ENCODE peak calls at places on chromosomes 5 and 9, in five cellular contexts. W is H9, Z is mesenchymal stem cell, G is trophoblast cell, C is neuronal stem cell. K is an unnamed sample.

GRCh38 chr9:79129865-79130480 is 441.8 kb upstream of the TLE4 start:
- DNase-seq in Z (peak), G (peak), W (no peak), C (peak), K (peak)

GRCh38 chr9:26159575-26160392 is 481.5 kb upstream of the TUSC1 start:
- DNase-seq in Z (peak), W (no peak), C (no peak), G (no peak), K (no peak)

GRCh38 chr5:59645380-59645779 is 248.1 kb downstream of the PDE4D start:
- DNase-seq in W (no peak), C (no peak), Z (no peak), G (no peak), K (no peak)

GRCh38 chr5:136193396-136193935 is 504 bp upstream of the SMIM32 start:
- DNase-seq in W (no peak), G (no peak), C (no peak), Z (no peak), K (no peak)

GRCh38 chr5:135242021-135242480 is 157.0 kb downstream of the MACROH2A1 start:
- DNase-seq in C (no peak), W (peak), G (peak), Z (peak), K (no peak)

GRCh38 chr9:86766912-86767311 is 180.4 kb downstream of the GAS1 start:
- DNase-seq in C (peak), G (peak), Z (peak), W (no peak), K (peak)

GRCh38 chr5:66860199-66860975 is 264.2 kb downstream of the MAST4 start:
- DNase-seq in C (no peak), G (peak), W (no peak), Z (peak), K (no peak)

GRCh38 chr9:87336914-87337333 is 160.7 kb upstream of the DAPK1 start:
- DNase-seq in Z (peak), G (peak), W (no peak), C (peak), K (no peak)

GRCh38 chr5:112475747-112476435 is 56.8 kb upstream of the EPB41L4A start:
- DNase-seq in G (peak), C (no peak), W (no peak), Z (no peak), K (no peak)

GRCh38 chr9:121376214-121376830 is 6.3 kb upstream of the STOM start:
- DNase-seq in G (no peak), Z (peak), W (no peak), C (no peak), K (no peak)

GRCh38 chr9:744790-745456 is 96.6 kb upstream of the DMRT1 start:
- DNase-seq in G (no peak), C (no peak), Z (no peak), W (no peak), K (no peak)

GRCh38 chr5:27315541-27316282 is 277.3 kb upstream of the CDH9 start:
- DNase-seq in C (no peak), Z (peak), W (peak), G (peak), K (no peak)

GRCh38 chr5:122172207-122172606 is 42.9 kb downstream of the ZNF474 start:
- DNase-seq in Z (no peak), C (no peak), W (no peak), G (no peak), K (no peak)

GRCh38 chr5:128062172-128062746 is 21.3 kb upstream of the SLC12A2 start:
- DNase-seq in G (peak), C (no peak), W (no peak), Z (peak), K (no peak)

GRCh38 chr5:140418862-140419520 is 17.4 kb downstream of the ANKHD1 start:
- DNase-seq in Z (no peak), W (no peak), G (no peak), C (no peak), K (no peak)

GRCh38 chr5:179406031-179406681 is 60.9 kb upstream of the ADAMTS2 start:
- DNase-seq in W (no peak), G (no peak), C (no peak), Z (no peak), K (peak)

GRCh38 chr5:169423580-169424278 is 122.8 kb upstream of the SLIT3 start:
- DNase-seq in W (no peak), Z (no peak), C (no peak), G (no peak), K (no peak)

GRCh38 chr9:11149065-11149464 is 536.3 kb upstream of the PTPRD start:
- DNase-seq in Z (no peak), C (no peak), G (no peak), W (peak), K (peak)

GRCh38 chr5:66807743-66808142 is 211.6 kb downstream of the MAST4 start:
- DNase-seq in G (no peak), C (no peak), W (no peak), Z (peak), K (no peak)

GRCh38 chr9:134158753-134159392 is 5.5 kb downstream of the RNU6ATAC start:
- DNase-seq in W (no peak), Z (no peak), C (no peak), G (no peak), K (no peak)

GRCh38 chr9:5629312-5630037 is 568 bp downstream of the RIC1 start:
- DNase-seq in Z (peak), G (peak), W (peak), C (peak), K (no peak)

GRCh38 chr5:27241564-27242257 is 203.3 kb upstream of the CDH9 start:
- DNase-seq in C (no peak), G (peak), W (no peak), Z (peak), K (no peak)

GRCh38 chr5:139474815-139475791 is 4.3 kb downstream of the SMIM33 start:
- DNase-seq in G (no peak), C (no peak), W (no peak), Z (peak), K (no peak)

GRCh38 chr5:68354315-68354714 is 138.8 kb downstream of the PIK3R1 start:
- DNase-seq in W (no peak), Z (no peak), C (no peak), G (no peak), K (no peak)

GRCh38 chr5:68350176-68350575 is 134.6 kb downstream of the PIK3R1 start:
- DNase-seq in Z (no peak), W (no peak), C (no peak), G (no peak), K (no peak)

GRCh38 chr5:68348447-68349222 is 133.1 kb downstream of the PIK3R1 start:
- DNase-seq in G (no peak), C (no peak), Z (no peak), W (no peak), K (no peak)

GRCh38 chr5:68353624-68354023 is 138.1 kb downstream of the PIK3R1 start:
- DNase-seq in C (no peak), Z (peak), W (no peak), G (no peak), K (no peak)

GRCh38 chr5:68352166-68352565 is 136.6 kb downstream of the PIK3R1 start:
- DNase-seq in Z (no peak), G (no peak), W (no peak), C (no peak), K (no peak)
- H2BK12ac ChIP-seq in Z (no peak), G (no peak), W (no peak), C (no peak), K (no peak)

GRCh38 chr9:34426340-34427074 is 31.9 kb downstream of the FAM219A start:
- DNase-seq in C (no peak), Z (no peak), G (peak), W (peak), K (no peak)
- H2BK12ac ChIP-seq in C (no peak), Z (no peak), G (no peak), W (no peak), K (no peak)

DNA sequence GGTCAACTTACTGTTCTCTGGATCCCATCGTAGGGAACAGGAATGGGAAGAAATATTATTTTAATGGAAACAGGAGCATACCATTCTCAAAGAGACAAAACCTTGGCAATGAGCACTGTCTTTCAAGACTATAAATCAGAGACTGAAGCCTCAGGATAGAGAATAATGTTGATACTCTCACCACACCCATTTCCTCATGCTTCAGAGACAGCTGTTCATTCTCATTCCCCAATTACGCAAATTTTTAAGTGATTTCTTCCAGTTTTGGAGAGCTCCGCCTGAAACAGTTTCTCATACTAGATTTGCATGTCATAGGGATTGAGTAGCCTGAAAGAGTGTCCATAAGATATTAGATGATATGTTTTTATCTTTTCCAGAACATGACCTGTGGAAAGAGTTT is 290.5 kb upstream of the RASA1 start:
- DNase-seq in W (no peak), G (peak), Z (peak), C (no peak), K (no peak)
- H2BK12ac ChIP-seq in W (no peak), G (no peak), Z (no peak), C (no peak), K (no peak)

DNA sequence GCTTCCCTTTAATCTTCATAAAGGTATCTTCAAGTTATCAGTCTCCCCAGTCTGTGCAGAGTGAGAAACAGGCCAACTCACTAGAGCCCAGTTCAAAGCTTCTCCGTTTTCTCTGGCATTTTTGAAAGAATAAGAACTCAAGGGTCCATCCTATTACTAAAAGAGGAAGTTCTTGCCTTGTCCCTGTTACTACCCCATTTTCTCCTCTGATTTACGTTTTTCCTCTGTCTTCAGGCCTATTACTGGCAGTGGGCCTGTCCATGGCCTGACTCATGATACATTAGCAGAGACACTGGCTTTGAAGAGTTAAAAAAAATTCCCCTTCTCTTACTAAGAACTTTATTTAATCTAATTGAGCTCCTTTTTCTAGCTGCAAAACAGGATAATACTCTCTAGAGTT is 624.0 kb upstream of the KLF4 start:
- DNase-seq in W (no peak), G (no peak), Z (peak), C (no peak), K (no peak)
- H2BK12ac ChIP-seq in W (no peak), G (no peak), Z (no peak), C (no peak), K (no peak)

DNA sequence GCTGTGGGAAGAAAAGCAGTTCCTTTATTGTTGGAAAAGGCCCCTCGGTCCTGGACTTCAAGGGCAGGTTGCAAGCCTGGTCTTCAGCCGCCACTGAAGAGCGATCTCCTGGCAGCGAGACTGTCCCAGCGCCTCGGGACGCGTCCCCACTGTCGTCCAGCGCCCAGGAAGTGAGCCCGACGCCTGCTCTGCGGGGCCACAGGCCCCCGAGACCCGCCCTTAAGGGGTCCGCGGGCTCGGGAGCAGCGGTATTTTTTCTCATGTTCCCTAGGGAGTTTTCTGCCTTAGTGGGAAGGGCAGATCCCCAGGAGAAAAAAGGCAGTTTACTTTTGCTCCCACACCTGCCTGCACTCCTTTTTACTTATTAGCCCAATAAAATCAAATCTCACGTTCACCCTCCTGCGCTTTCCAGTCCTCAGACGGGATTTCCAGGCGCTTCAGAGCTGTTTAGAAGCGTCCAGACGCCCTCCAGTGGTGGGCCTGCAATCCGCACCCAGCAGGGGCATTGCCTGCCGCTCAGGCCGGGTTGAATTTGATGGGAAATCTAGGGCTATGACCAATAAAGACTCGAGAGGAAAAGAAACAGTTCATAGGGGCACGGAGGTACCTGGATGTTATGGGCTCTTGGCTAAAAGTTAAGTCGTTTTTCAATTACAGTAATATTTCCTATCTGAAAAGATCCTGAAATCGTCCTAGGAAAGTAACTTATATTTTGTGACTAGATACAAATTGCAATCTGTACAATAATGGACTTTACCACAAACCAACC is 2.8 kb upstream of the EFNA5 start:
- DNase-seq in W (peak), G (peak), Z (peak), C (peak), K (peak)
- H2BK12ac ChIP-seq in W (no peak), G (peak), Z (peak), C (no peak), K (peak)

GRCh38 chr5:35656721-35657120 is 39.1 kb downstream of the SPEF2 start:
- DNase-seq in C (no peak), W (peak), Z (peak), G (peak), K (no peak)

GRCh38 chr5:35647128-35647527 is 29.5 kb downstream of the SPEF2 start:
- DNase-seq in W (no peak), Z (no peak), C (no peak), G (no peak), K (no peak)

GRCh38 chr5:35647712-35648111 is 30.0 kb downstream of the SPEF2 start:
- DNase-seq in Z (no peak), W (no peak), G (no peak), C (no peak), K (no peak)

GRCh38 chr5:35651002-35651756 is 33.5 kb downstream of the SPEF2 start:
- DNase-seq in C (no peak), G (peak), W (peak), Z (peak), K (peak)
- H2BK12ac ChIP-seq in C (no peak), G (no peak), W (no peak), Z (no peak), K (no peak)

DNA sequence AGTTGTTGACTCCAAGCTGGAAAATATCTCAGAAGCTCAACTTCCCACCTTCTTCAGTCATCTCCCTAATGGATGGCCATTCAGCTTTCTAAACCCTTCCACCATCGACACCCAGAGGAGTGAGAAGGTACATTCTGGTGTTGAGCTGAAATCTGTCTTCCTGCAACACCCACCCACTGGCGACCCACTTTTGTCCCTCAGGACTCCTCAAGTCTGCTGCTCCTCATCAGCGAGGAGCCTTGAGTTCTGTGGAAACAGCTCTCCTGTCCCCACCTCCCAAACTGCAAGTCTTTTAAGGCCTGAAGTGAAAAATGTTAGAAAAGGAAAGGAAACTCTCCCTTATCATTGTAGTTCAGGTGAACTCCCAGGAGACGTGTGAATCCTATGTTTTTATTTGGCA is 111.5 kb upstream of the HAND1 start:
- DNase-seq in C (no peak), G (no peak), W (no peak), Z (no peak), K (no peak)
- H2BK12ac ChIP-seq in C (no peak), G (peak), W (no peak), Z (no peak), K (no peak)

GRCh38 chr9:2234371-2234893 is 219.3 kb downstream of the SMARCA2 start:
- DNase-seq in G (no peak), C (no peak), W (no peak), Z (no peak), K (no peak)
- H2BK12ac ChIP-seq in G (no peak), C (no peak), W (no peak), Z (no peak), K (peak)

K was measured in H1.